ENCODE peak calls at places on chromosomes 6 and 20, in seven cellular contexts. E is lower lobe of right lung, B is stomach, M is aorta, H is upper lobe of left lung, U is BJ, N is hepatocyte. A is an unnamed sample.

GRCh38 chr6:15553031-15553430 is 109.8 kb downstream of the DTNBP1 start:
- DNase-seq in H (no peak), M (no peak), E (no peak), B (no peak), N (no peak), U (no peak), A (no peak)

GRCh38 chr20:4076671-4077070 is 61.3 kb upstream of the RNF24 start:
- DNase-seq in N (no peak), E (no peak), B (no peak), H (no peak), M (no peak), U (peak; percentile 78), A (no peak)

GRCh38 chr6:53773044-53773696 is 21.6 kb upstream of the LRRC1 start:
- DNase-seq in B (no peak), N (no peak), E (no peak), U (no peak), H (no peak), M (no peak), A (no peak)

GRCh38 chr6:107061125-107062020 is 33.4 kb downstream of the MTRES1 start:
- DNase-seq in B (no peak), U (no peak), N (no peak), E (no peak), H (no peak), M (no peak), A (peak; percentile 68)

GRCh38 chr6:149271348-149272340 is 45.9 kb upstream of the TAB2 start:
- DNase-seq in U (no peak), M (no peak), B (no peak), N (no peak), H (peak; percentile 41), E (peak; percentile 58), A (no peak)

GRCh38 chr6:16651871-16652270 is 109.4 kb downstream of the ATXN1 start:
- DNase-seq in E (no peak), M (no peak), H (no peak), U (no peak), N (no peak), B (no peak), A (no peak)

GRCh38 chr6:134472661-134473060 is 154.7 kb upstream of the SGK1 start:
- DNase-seq in M (no peak), E (no peak), H (no peak), U (no peak), B (no peak), N (no peak), A (no peak)

GRCh38 chr6:70314240-70314639 is 11.4 kb upstream of the COL9A1 start:
- DNase-seq in U (no peak), H (no peak), M (no peak), N (peak; percentile 18), E (no peak), B (no peak), A (no peak)

GRCh38 chr6:170106906-170107525 is 183.9 kb downstream of the DLL1 start:
- DNase-seq in B (peak; percentile 16), E (no peak), M (no peak), N (no peak), U (no peak), H (peak; percentile 15), A (no peak)

GRCh38 chr6:83976871-83977270 is 56.7 kb upstream of the MRAP2 start:
- DNase-seq in H (no peak), E (no peak), B (peak; percentile 63), U (no peak), N (peak; percentile 8), M (no peak), A (no peak)
- H3K4me3 ChIP-seq in H (no peak overlapping the region), E (no peak overlapping the region), B (no peak overlapping the region), U (no peak overlapping the region), N (no peak overlapping the region), M (no peak overlapping the region), A (no peak overlapping the region)

GRCh38 chr6:75213732-75214131 is 7.9 kb upstream of the COL12A1 start:
- DNase-seq in E (no peak), N (no peak), B (no peak), U (no peak), M (no peak), H (no peak), A (no peak)
- H3K36me3 ChIP-seq in E (no peaks in the 10 kb centered on the region), N (no peaks in the 10 kb centered on the region), B (no peaks in the 10 kb centered on the region), U (no peaks in the 10 kb centered on the region), M (no peaks in the 10 kb centered on the region), H (no peaks in the 10 kb centered on the region), A (no peaks in the 10 kb centered on the region)

DNA sequence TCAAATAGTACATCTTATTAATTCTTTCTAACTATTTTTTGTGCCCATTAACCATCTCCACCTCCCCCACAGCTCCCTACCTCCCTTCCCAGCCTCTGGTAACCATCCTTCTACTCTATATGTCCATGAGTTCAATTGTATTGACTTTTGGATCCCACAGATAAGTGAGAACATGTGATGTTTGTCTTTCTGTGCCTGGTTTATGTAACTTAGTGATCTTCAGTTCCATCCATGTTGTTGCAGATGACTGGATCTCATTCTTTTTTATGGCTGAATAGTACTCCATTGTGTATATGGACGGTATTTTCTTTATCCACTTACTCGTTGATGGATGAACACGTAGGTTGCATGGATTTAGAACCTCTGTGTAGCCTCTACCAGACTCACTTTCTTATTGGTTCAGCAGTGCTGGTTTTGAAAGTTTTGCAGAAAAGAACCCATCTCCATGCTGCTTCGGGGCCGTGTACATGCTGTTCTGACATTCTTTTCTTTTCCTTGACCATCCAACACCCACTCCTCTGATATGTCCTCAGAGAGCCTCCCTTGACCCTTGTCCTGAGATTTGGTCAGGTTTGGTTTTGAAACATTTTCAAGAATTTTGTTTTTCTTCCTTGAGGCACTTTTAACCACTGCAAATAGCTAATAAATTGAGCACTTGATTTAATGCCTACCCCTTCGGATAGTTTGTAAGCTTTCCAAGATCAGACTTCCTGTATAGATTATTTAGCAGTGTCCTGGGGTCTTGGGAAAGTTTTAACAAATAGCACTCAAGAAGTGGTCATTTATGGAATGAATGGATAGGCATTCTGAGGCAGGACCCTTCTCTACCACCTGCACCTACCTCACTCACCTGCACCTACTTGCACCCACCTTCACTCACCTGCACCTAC is 231.2 kb upstream of the ZFP64 start:
- DNase-seq in N (no peak), E (no peak), H (no peak), B (no peak), M (no peak), U (no peak), A (no peak)
- H3K4me3 ChIP-seq in N (no peak overlapping the region), E (no peak overlapping the region), H (no peak overlapping the region), B (no peak overlapping the region), M (no peak overlapping the region), U (no peak overlapping the region), A (no peak overlapping the region)

GRCh38 chr6:109153752-109154151 is 58.4 kb downstream of the CEP57L1 start:
- DNase-seq in B (no peak), N (no peak), E (no peak), M (no peak), U (no peak), H (no peak), A (no peak)
- H3K36me3 ChIP-seq in B (peaks cover 50% of the 10 kb centered on the region), N (no peaks in the 10 kb centered on the region), E (peaks cover 9% of the 10 kb centered on the region), M (peaks cover 2% of the 10 kb centered on the region), U (no peaks in the 10 kb centered on the region), H (peaks cover 12% of the 10 kb centered on the region), A (no peaks in the 10 kb centered on the region)

A was measured in H7.